ENCODE peak calls at places on chromosomes 11 and 22, in six cellular contexts. One of them, this sample, is unnamed.

GRCh38 chr22:38106814-38107578 is 3.5 kb downstream of the BAIAP2L2 start:
- DNase-seq in esophagus squamous epithelium: no peak
- DNase-seq in sigmoid colon: no peak
- DNase-seq in GM13977: no peak
- DNase-seq in foreskin fibroblast: no peak
- DNase-seq in CD8-positive, alpha-beta T cell: no peak
- DNase-seq in this sample: no peak

GRCh38 chr22:49255154-49255553 is 572.5 kb downstream of the BRD1 start:
- DNase-seq in foreskin fibroblast: no peak
- DNase-seq in sigmoid colon: no peak
- DNase-seq in GM13977: no peak
- DNase-seq in esophagus squamous epithelium: no peak
- DNase-seq in CD8-positive, alpha-beta T cell: no peak
- DNase-seq in this sample: no peak

GRCh38 chr22:49869855-49870712 is 16.4 kb downstream of the ZBED4 start:
- DNase-seq in esophagus squamous epithelium: no peak
- DNase-seq in foreskin fibroblast: no peak
- DNase-seq in CD8-positive, alpha-beta T cell: peak
- DNase-seq in sigmoid colon: no peak
- DNase-seq in GM13977: no peak
- DNase-seq in this sample: no peak

GRCh38 chr11:33869511-33870422 is 22.1 kb downstream of the LMO2 start:
- DNase-seq in esophagus squamous epithelium: no peak
- DNase-seq in sigmoid colon: no peak
- DNase-seq in CD8-positive, alpha-beta T cell: peak
- DNase-seq in GM13977: peak
- DNase-seq in foreskin fibroblast: no peak
- DNase-seq in this sample: no peak

GRCh38 chr11:75592699-75593098 is 30.6 kb downstream of the SERPINH1 start:
- DNase-seq in CD8-positive, alpha-beta T cell: no peak
- DNase-seq in foreskin fibroblast: no peak
- DNase-seq in esophagus squamous epithelium: no peak
- DNase-seq in sigmoid colon: no peak
- DNase-seq in GM13977: no peak
- DNase-seq in this sample: no peak

GRCh38 chr11:96122601-96123044 is 198.7 kb upstream of the MTMR2 start:
- DNase-seq in CD8-positive, alpha-beta T cell: no peak
- DNase-seq in sigmoid colon: no peak
- DNase-seq in GM13977: no peak
- DNase-seq in foreskin fibroblast: no peak
- DNase-seq in esophagus squamous epithelium: no peak
- DNase-seq in this sample: peak

GRCh38 chr11:32830413-32830738 is 649 bp downstream of the PRRG4 start:
- DNase-seq in GM13977: peak
- DNase-seq in sigmoid colon: no peak
- DNase-seq in esophagus squamous epithelium: no peak
- DNase-seq in CD8-positive, alpha-beta T cell: no peak
- DNase-seq in foreskin fibroblast: no peak
- DNase-seq in this sample: no peak

GRCh38 chr22:21455334-21456089 is 11.7 kb upstream of the TMEM191C start:
- DNase-seq in CD8-positive, alpha-beta T cell: no peak
- DNase-seq in foreskin fibroblast: no peak
- DNase-seq in sigmoid colon: peak
- DNase-seq in esophagus squamous epithelium: no peak
- DNase-seq in GM13977: no peak
- DNase-seq in this sample: no peak

GRCh38 chr11:59918494-59918893 is 19.7 kb upstream of the OOSP1 start:
- DNase-seq in sigmoid colon: no peak
- DNase-seq in foreskin fibroblast: no peak
- DNase-seq in esophagus squamous epithelium: no peak
- DNase-seq in GM13977: no peak
- DNase-seq in CD8-positive, alpha-beta T cell: no peak
- DNase-seq in this sample: no peak

GRCh38 chr11:88623536-88623935 is 286.0 kb upstream of the CTSC start:
- DNase-seq in sigmoid colon: no peak
- DNase-seq in GM13977: no peak
- DNase-seq in foreskin fibroblast: peak
- DNase-seq in esophagus squamous epithelium: no peak
- DNase-seq in CD8-positive, alpha-beta T cell: no peak
- DNase-seq in this sample: peak

GRCh38 chr11:96614846-96615245 is 225.0 kb downstream of the JRKL start:
- DNase-seq in esophagus squamous epithelium: no peak
- DNase-seq in GM13977: no peak
- DNase-seq in sigmoid colon: no peak
- DNase-seq in foreskin fibroblast: no peak
- DNase-seq in CD8-positive, alpha-beta T cell: no peak
- DNase-seq in this sample: no peak

GRCh38 chr11:130826572-130826971 is 89.7 kb downstream of the SNX19 start:
- DNase-seq in sigmoid colon: peak
- DNase-seq in GM13977: no peak
- DNase-seq in foreskin fibroblast: no peak
- DNase-seq in esophagus squamous epithelium: no peak
- DNase-seq in CD8-positive, alpha-beta T cell: no peak
- DNase-seq in this sample: no peak

GRCh38 chr11:2519517-2519878 is 74.7 kb downstream of the KCNQ1 start:
- DNase-seq in foreskin fibroblast: no peak
- DNase-seq in CD8-positive, alpha-beta T cell: no peak
- DNase-seq in esophagus squamous epithelium: no peak
- DNase-seq in GM13977: no peak
- DNase-seq in sigmoid colon: no peak
- DNase-seq in this sample: no peak

GRCh38 chr11:96124155-96124554 is 200.2 kb upstream of the MTMR2 start:
- DNase-seq in sigmoid colon: no peak
- DNase-seq in CD8-positive, alpha-beta T cell: no peak
- DNase-seq in GM13977: no peak
- DNase-seq in foreskin fibroblast: no peak
- DNase-seq in esophagus squamous epithelium: no peak
- DNase-seq in this sample: no peak

GRCh38 chr22:36745301-36745995 is 30.5 kb downstream of the IFT27 start:
- DNase-seq in esophagus squamous epithelium: no peak
- DNase-seq in foreskin fibroblast: no peak
- DNase-seq in GM13977: no peak
- DNase-seq in sigmoid colon: peak
- DNase-seq in CD8-positive, alpha-beta T cell: no peak
- DNase-seq in this sample: no peak

GRCh38 chr22:25362883-25363240 is 143.4 kb downstream of the CRYBB2 start:
- DNase-seq in esophagus squamous epithelium: no peak
- DNase-seq in CD8-positive, alpha-beta T cell: no peak
- DNase-seq in foreskin fibroblast: no peak
- DNase-seq in sigmoid colon: no peak
- DNase-seq in GM13977: no peak
- DNase-seq in this sample: peak

GRCh38 chr11:78822931-78823423 is 248.3 kb upstream of the NARS2 start:
- DNase-seq in foreskin fibroblast: no peak
- DNase-seq in sigmoid colon: peak
- DNase-seq in CD8-positive, alpha-beta T cell: no peak
- DNase-seq in esophagus squamous epithelium: no peak
- DNase-seq in GM13977: no peak
- DNase-seq in this sample: no peak

GRCh38 chr11:117201906-117202305 is 2.7 kb downstream of the TAGLN start:
- DNase-seq in esophagus squamous epithelium: no peak
- DNase-seq in CD8-positive, alpha-beta T cell: no peak
- DNase-seq in foreskin fibroblast: no peak
- DNase-seq in GM13977: no peak
- DNase-seq in sigmoid colon: no peak
- DNase-seq in this sample: no peak

GRCh38 chr11:117201516-117201866 is 2.3 kb downstream of the TAGLN start:
- DNase-seq in esophagus squamous epithelium: no peak
- DNase-seq in CD8-positive, alpha-beta T cell: no peak
- DNase-seq in foreskin fibroblast: no peak
- DNase-seq in sigmoid colon: no peak
- DNase-seq in GM13977: no peak
- DNase-seq in this sample: no peak

GRCh38 chr11:117202386-117203068 is 3.4 kb downstream of the TAGLN start:
- DNase-seq in sigmoid colon: no peak
- DNase-seq in CD8-positive, alpha-beta T cell: no peak
- DNase-seq in esophagus squamous epithelium: no peak
- DNase-seq in GM13977: no peak
- DNase-seq in foreskin fibroblast: no peak
- DNase-seq in this sample: no peak

GRCh38 chr11:117199916-117200812 is 994 bp downstream of the TAGLN start:
- DNase-seq in CD8-positive, alpha-beta T cell: no peak
- DNase-seq in foreskin fibroblast: no peak
- DNase-seq in esophagus squamous epithelium: no peak
- DNase-seq in GM13977: no peak
- DNase-seq in sigmoid colon: no peak
- DNase-seq in this sample: no peak

DNA sequence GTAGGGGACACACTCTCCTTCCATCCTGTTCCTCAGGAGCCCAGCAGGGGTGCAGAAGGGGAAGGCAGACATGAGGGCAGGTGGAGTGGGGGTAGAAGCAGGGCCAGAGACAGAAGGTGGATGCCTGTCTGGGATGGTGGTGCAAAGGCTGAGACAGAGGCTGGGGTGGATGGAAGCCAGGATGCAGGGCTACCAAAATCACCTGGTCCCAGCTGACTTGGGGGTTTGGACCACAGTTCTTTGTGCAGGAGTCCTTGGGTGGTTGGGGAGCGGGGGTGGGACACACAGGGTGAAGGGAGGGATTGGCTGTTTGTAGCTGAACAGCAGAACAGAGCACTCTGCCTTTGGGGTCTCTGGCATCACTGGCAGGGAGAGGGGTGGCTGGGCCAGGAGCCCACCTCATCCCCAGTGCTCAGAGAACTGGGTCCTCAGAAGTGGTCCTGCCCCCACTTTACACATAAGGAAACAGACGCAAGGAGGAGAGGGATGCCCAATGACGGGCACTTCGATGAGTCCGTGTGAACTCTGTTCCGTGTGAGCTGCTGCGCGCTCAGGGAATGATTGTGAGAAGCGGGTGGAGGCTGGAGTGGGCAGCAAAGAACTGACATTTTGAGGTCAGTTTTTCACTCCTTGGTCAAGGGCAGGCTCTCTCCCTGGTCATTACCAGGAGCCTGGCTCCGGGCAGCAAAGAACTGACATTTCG is 1.8 kb downstream of the TAGLN start:
- DNase-seq in CD8-positive, alpha-beta T cell: no peak
- DNase-seq in esophagus squamous epithelium: no peak
- DNase-seq in foreskin fibroblast: no peak
- DNase-seq in sigmoid colon: no peak
- DNase-seq in GM13977: no peak
- DNase-seq in this sample: no peak
- TF ChIP-seq CTCF in CD8-positive, alpha-beta T cell: no peak
- TF ChIP-seq CTCF in esophagus squamous epithelium: no peak
- TF ChIP-seq CTCF in foreskin fibroblast: no peak
- TF ChIP-seq CTCF in sigmoid colon: no peak
- TF ChIP-seq CTCF in GM13977: no peak
- TF ChIP-seq CTCF in this sample: no peak

GRCh38 chr22:24270556-24271405 is at the start of gene SPECC1L:
- DNase-seq in sigmoid colon: peak
- DNase-seq in foreskin fibroblast: peak
- DNase-seq in CD8-positive, alpha-beta T cell: peak
- DNase-seq in GM13977: peak
- DNase-seq in esophagus squamous epithelium: peak
- DNase-seq in this sample: peak
- TF ChIP-seq CTCF in sigmoid colon: no peak
- TF ChIP-seq CTCF in foreskin fibroblast: no peak
- TF ChIP-seq CTCF in CD8-positive, alpha-beta T cell: no peak
- TF ChIP-seq CTCF in GM13977: peak
- TF ChIP-seq CTCF in esophagus squamous epithelium: no peak
- TF ChIP-seq CTCF in this sample: no peak

GRCh38 chr22:39932918-39933649 is 27.1 kb upstream of the TMA7B start:
- DNase-seq in foreskin fibroblast: no peak
- DNase-seq in GM13977: peak
- DNase-seq in CD8-positive, alpha-beta T cell: peak
- DNase-seq in esophagus squamous epithelium: no peak
- DNase-seq in sigmoid colon: no peak
- DNase-seq in this sample: no peak
- TF ChIP-seq CTCF in foreskin fibroblast: peak
- TF ChIP-seq CTCF in GM13977: peak
- TF ChIP-seq CTCF in CD8-positive, alpha-beta T cell: peak
- TF ChIP-seq CTCF in esophagus squamous epithelium: no peak
- TF ChIP-seq CTCF in sigmoid colon: no peak
- TF ChIP-seq CTCF in this sample: peak

GRCh38 chr11:56948991-56949390 is 39.7 kb upstream of the OR5AK2 start:
- DNase-seq in CD8-positive, alpha-beta T cell: no peak
- DNase-seq in GM13977: no peak
- DNase-seq in sigmoid colon: no peak
- DNase-seq in foreskin fibroblast: no peak
- DNase-seq in esophagus squamous epithelium: no peak
- DNase-seq in this sample: no peak

DNA sequence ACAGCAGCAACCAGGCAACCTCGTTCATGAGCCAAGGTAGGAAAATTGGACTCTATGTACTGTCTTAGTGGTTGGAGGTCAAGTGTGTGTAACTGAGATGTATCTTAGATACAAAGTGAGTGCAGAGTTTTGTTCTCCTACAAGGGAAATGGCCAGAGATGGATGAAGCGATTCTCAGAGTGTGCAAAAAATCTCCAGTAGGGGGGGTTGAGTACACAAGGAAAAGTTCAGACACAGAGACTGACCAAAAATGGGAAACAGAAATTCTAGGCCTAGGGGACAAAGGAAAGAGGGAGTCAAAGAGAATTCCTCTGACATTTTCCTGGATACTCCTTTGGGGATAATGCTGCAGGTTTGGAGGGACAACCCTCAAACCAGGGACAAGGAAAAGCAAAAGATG is 38.2 kb upstream of the OR5AK2 start:
- DNase-seq in sigmoid colon: no peak
- DNase-seq in foreskin fibroblast: no peak
- DNase-seq in GM13977: no peak
- DNase-seq in CD8-positive, alpha-beta T cell: no peak
- DNase-seq in esophagus squamous epithelium: no peak
- DNase-seq in this sample: no peak
- TF ChIP-seq CTCF in sigmoid colon: no peak
- TF ChIP-seq CTCF in foreskin fibroblast: no peak
- TF ChIP-seq CTCF in GM13977: no peak
- TF ChIP-seq CTCF in CD8-positive, alpha-beta T cell: no peak
- TF ChIP-seq CTCF in esophagus squamous epithelium: no peak
- TF ChIP-seq CTCF in this sample: no peak

DNA sequence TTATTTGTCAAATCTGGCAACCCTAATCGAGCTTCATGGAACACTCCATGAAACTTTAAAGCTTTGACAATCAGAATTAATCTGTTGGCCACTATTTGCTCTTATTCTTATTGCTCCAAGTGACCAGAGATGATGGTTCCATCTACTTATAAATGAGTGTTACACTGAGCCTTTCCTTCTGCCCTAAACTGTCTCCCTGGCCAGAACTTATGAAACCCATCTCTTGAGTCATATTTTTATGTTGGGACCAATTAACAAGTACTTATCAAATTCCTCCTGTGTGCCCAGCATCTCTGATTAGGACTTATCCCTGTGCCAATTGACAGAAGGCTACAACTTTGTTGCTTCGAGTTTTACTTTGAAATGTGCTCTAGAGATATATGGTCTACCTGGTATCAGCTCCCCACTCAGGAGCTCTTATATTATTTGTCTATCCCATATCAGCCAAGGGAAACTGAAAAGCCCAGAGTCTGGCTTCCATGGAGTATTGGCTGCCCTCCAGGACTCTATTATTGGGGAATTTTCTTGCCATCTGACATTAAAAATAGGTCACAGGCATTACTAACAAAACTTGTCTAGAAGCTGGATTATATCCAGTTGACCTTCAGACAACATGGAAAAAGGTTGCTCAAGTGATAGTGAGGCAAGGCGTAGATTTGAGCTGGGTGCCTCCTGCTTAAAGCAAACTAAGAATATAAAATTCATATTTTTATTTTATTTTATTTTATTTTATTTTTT is 8.8 kb downstream of the KREMEN1 start:
- DNase-seq in CD8-positive, alpha-beta T cell: no peak
- DNase-seq in foreskin fibroblast: no peak
- DNase-seq in sigmoid colon: no peak
- DNase-seq in GM13977: no peak
- DNase-seq in esophagus squamous epithelium: no peak
- DNase-seq in this sample: no peak
- TF ChIP-seq CTCF in CD8-positive, alpha-beta T cell: no peak
- TF ChIP-seq CTCF in foreskin fibroblast: no peak
- TF ChIP-seq CTCF in sigmoid colon: no peak
- TF ChIP-seq CTCF in GM13977: no peak
- TF ChIP-seq CTCF in esophagus squamous epithelium: no peak
- TF ChIP-seq CTCF in this sample: no peak

GRCh38 chr11:72814139-72814830 is at the start of gene ATG16L2:
- DNase-seq in esophagus squamous epithelium: peak
- DNase-seq in foreskin fibroblast: peak
- DNase-seq in GM13977: peak
- DNase-seq in CD8-positive, alpha-beta T cell: peak
- DNase-seq in sigmoid colon: peak
- DNase-seq in this sample: no peak
- TF ChIP-seq CTCF in esophagus squamous epithelium: peak
- TF ChIP-seq CTCF in foreskin fibroblast: no peak
- TF ChIP-seq CTCF in GM13977: peak
- TF ChIP-seq CTCF in CD8-positive, alpha-beta T cell: no peak
- TF ChIP-seq CTCF in sigmoid colon: peak
- TF ChIP-seq CTCF in this sample: no peak

This sample was measured in astrocyte of the cerebellum.